ENCODE peak calls at places on chromosomes 6 and 20, in eight cellular contexts. One of them, this sample, is unnamed.

GRCh38 chr20:37446286-37447032 is 74.6 kb upstream of the NNAT start:
- DNase-seq in tibial artery: no peak
- DNase-seq in stimulated activated CD4-positive, alpha-beta T cell treated with anti-CD3 and anti-CD28 coated beads, Interleukin-12 subunit alpha, Interleukin-12 subunit beta, amount 100 ng/mL, for 4 hours: no peak
- DNase-seq in stimulated activated CD8-positive, alpha-beta memory T cell treated with anti-CD3 and anti-CD28 coated beads, Interleukin-7, amount 100 ng/mL, for 1 hour: no peak
- DNase-seq in posterior vena cava: no peak
- DNase-seq in NCI-H146: peak
- DNase-seq in kidney tubule cell: no peak
- DNase-seq in RWPE2: peak
- DNase-seq in this sample: no peak

GRCh38 chr6:155985660-155986138 is 530.1 kb upstream of the NOX3 start:
- DNase-seq in tibial artery: peak
- DNase-seq in stimulated activated CD4-positive, alpha-beta T cell treated with anti-CD3 and anti-CD28 coated beads, Interleukin-12 subunit alpha, Interleukin-12 subunit beta, amount 100 ng/mL, for 4 hours: no peak
- DNase-seq in stimulated activated CD8-positive, alpha-beta memory T cell treated with anti-CD3 and anti-CD28 coated beads, Interleukin-7, amount 100 ng/mL, for 1 hour: no peak
- DNase-seq in posterior vena cava: no peak
- DNase-seq in NCI-H146: peak
- DNase-seq in kidney tubule cell: no peak
- DNase-seq in RWPE2: no peak
- DNase-seq in this sample: no peak

GRCh38 chr6:14026831-14027539 is 90.6 kb upstream of the CD83 start:
- DNase-seq in tibial artery: no peak
- DNase-seq in stimulated activated CD4-positive, alpha-beta T cell treated with anti-CD3 and anti-CD28 coated beads, Interleukin-12 subunit alpha, Interleukin-12 subunit beta, amount 100 ng/mL, for 4 hours: no peak
- DNase-seq in stimulated activated CD8-positive, alpha-beta memory T cell treated with anti-CD3 and anti-CD28 coated beads, Interleukin-7, amount 100 ng/mL, for 1 hour: no peak
- DNase-seq in posterior vena cava: no peak
- DNase-seq in NCI-H146: no peak
- DNase-seq in kidney tubule cell: no peak
- DNase-seq in RWPE2: no peak
- DNase-seq in this sample: no peak

GRCh38 chr6:96898241-96898851 is 655 bp upstream of the NDUFAF4 start:
- DNase-seq in tibial artery: no peak
- DNase-seq in stimulated activated CD4-positive, alpha-beta T cell treated with anti-CD3 and anti-CD28 coated beads, Interleukin-12 subunit alpha, Interleukin-12 subunit beta, amount 100 ng/mL, for 4 hours: no peak
- DNase-seq in stimulated activated CD8-positive, alpha-beta memory T cell treated with anti-CD3 and anti-CD28 coated beads, Interleukin-7, amount 100 ng/mL, for 1 hour: no peak
- DNase-seq in posterior vena cava: no peak
- DNase-seq in NCI-H146: peak
- DNase-seq in kidney tubule cell: peak
- DNase-seq in RWPE2: no peak
- DNase-seq in this sample: no peak

GRCh38 chr6:42453027-42453648 is 1.4 kb upstream of the TRERF1 start:
- DNase-seq in tibial artery: peak
- DNase-seq in stimulated activated CD4-positive, alpha-beta T cell treated with anti-CD3 and anti-CD28 coated beads, Interleukin-12 subunit alpha, Interleukin-12 subunit beta, amount 100 ng/mL, for 4 hours: peak
- DNase-seq in stimulated activated CD8-positive, alpha-beta memory T cell treated with anti-CD3 and anti-CD28 coated beads, Interleukin-7, amount 100 ng/mL, for 1 hour: no peak
- DNase-seq in posterior vena cava: peak
- DNase-seq in NCI-H146: peak
- DNase-seq in kidney tubule cell: peak
- DNase-seq in RWPE2: peak
- DNase-seq in this sample: peak

GRCh38 chr6:135281227-135281626 is 100.1 kb downstream of the MYB start:
- DNase-seq in tibial artery: peak
- DNase-seq in stimulated activated CD4-positive, alpha-beta T cell treated with anti-CD3 and anti-CD28 coated beads, Interleukin-12 subunit alpha, Interleukin-12 subunit beta, amount 100 ng/mL, for 4 hours: no peak
- DNase-seq in stimulated activated CD8-positive, alpha-beta memory T cell treated with anti-CD3 and anti-CD28 coated beads, Interleukin-7, amount 100 ng/mL, for 1 hour: no peak
- DNase-seq in posterior vena cava: no peak
- DNase-seq in NCI-H146: no peak
- DNase-seq in kidney tubule cell: no peak
- DNase-seq in RWPE2: no peak
- DNase-seq in this sample: no peak

GRCh38 chr6:101545171-101545570 is 151.7 kb downstream of the GRIK2 start:
- DNase-seq in tibial artery: no peak
- DNase-seq in stimulated activated CD4-positive, alpha-beta T cell treated with anti-CD3 and anti-CD28 coated beads, Interleukin-12 subunit alpha, Interleukin-12 subunit beta, amount 100 ng/mL, for 4 hours: no peak
- DNase-seq in stimulated activated CD8-positive, alpha-beta memory T cell treated with anti-CD3 and anti-CD28 coated beads, Interleukin-7, amount 100 ng/mL, for 1 hour: no peak
- DNase-seq in posterior vena cava: no peak
- DNase-seq in NCI-H146: no peak
- DNase-seq in kidney tubule cell: no peak
- DNase-seq in RWPE2: no peak
- DNase-seq in this sample: no peak

GRCh38 chr6:133610271-133610840 is 278.6 kb upstream of the TCF21 start:
- DNase-seq in tibial artery: no peak
- DNase-seq in stimulated activated CD4-positive, alpha-beta T cell treated with anti-CD3 and anti-CD28 coated beads, Interleukin-12 subunit alpha, Interleukin-12 subunit beta, amount 100 ng/mL, for 4 hours: no peak
- DNase-seq in stimulated activated CD8-positive, alpha-beta memory T cell treated with anti-CD3 and anti-CD28 coated beads, Interleukin-7, amount 100 ng/mL, for 1 hour: no peak
- DNase-seq in posterior vena cava: no peak
- DNase-seq in NCI-H146: no peak
- DNase-seq in kidney tubule cell: peak
- DNase-seq in RWPE2: no peak
- DNase-seq in this sample: no peak

GRCh38 chr20:36468149-36469000 is 72.9 kb upstream of the MYL9 start:
- DNase-seq in tibial artery: no peak
- DNase-seq in stimulated activated CD4-positive, alpha-beta T cell treated with anti-CD3 and anti-CD28 coated beads, Interleukin-12 subunit alpha, Interleukin-12 subunit beta, amount 100 ng/mL, for 4 hours: no peak
- DNase-seq in stimulated activated CD8-positive, alpha-beta memory T cell treated with anti-CD3 and anti-CD28 coated beads, Interleukin-7, amount 100 ng/mL, for 1 hour: no peak
- DNase-seq in posterior vena cava: no peak
- DNase-seq in NCI-H146: peak
- DNase-seq in kidney tubule cell: peak
- DNase-seq in RWPE2: no peak
- DNase-seq in this sample: no peak

GRCh38 chr6:100464910-100465700 is at the start of gene SIM1:
- DNase-seq in tibial artery: peak
- DNase-seq in stimulated activated CD4-positive, alpha-beta T cell treated with anti-CD3 and anti-CD28 coated beads, Interleukin-12 subunit alpha, Interleukin-12 subunit beta, amount 100 ng/mL, for 4 hours: no peak
- DNase-seq in stimulated activated CD8-positive, alpha-beta memory T cell treated with anti-CD3 and anti-CD28 coated beads, Interleukin-7, amount 100 ng/mL, for 1 hour: no peak
- DNase-seq in posterior vena cava: peak
- DNase-seq in NCI-H146: no peak
- DNase-seq in kidney tubule cell: peak
- DNase-seq in RWPE2: peak
- DNase-seq in this sample: no peak